ENCODE peak calls at places on chromosomes 16 and 17, in nine cellular contexts. Y is WTC11, D is GM13977, L is neural progenitor cell, E is fibroblast of the aortic adventitia, I is HFFc6, J is fibroblast of lung, P is stomach, R is body of pancreas. H is an unnamed sample.

GRCh38 chr17:1413281-1413791 is 13.3 kb upstream of the YWHAE start:
- DNase-seq in D (no peak), L (no peak), R (peak), E (peak), Y (no peak), J (peak), I (peak), P (peak), H (peak)

GRCh38 chr17:14307560-14308024 is 6.7 kb downstream of the HS3ST3B1 start:
- DNase-seq in P (no peak), I (peak), E (peak), J (peak), D (no peak), R (no peak), Y (no peak), L (no peak), H (no peak)

GRCh38 chr16:4323071-4323844 is 7.4 kb downstream of the GLIS2 start:
- DNase-seq in L (no peak), I (no peak), Y (no peak), D (no peak), R (peak), E (no peak), P (peak), J (no peak), H (no peak)

GRCh38 chr16:7284780-7285179 is 47.9 kb upstream of the RBFOX1 start:
- DNase-seq in Y (no peak), P (no peak), I (no peak), R (no peak), L (no peak), D (no peak), E (no peak), J (no peak), H (no peak)

GRCh38 chr16:26765087-26765486 is 301.6 kb upstream of the C16orf82 start:
- DNase-seq in J (no peak), R (no peak), E (no peak), D (no peak), I (no peak), Y (peak), L (peak), P (no peak), H (no peak)

GRCh38 chr17:80526116-80526910 is 18.3 kb upstream of the RPTOR start:
- DNase-seq in D (no peak), Y (peak), P (no peak), E (no peak), L (no peak), I (no peak), R (no peak), J (no peak), H (no peak)

GRCh38 chr16:27355610-27356009 is 41.8 kb downstream of the IL4R start:
- DNase-seq in Y (peak), P (peak), J (peak), I (peak), R (peak), L (peak), E (peak), D (no peak), H (no peak)

GRCh38 chr17:32626371-32626770 is 139.6 kb downstream of the CDK5R1 start:
- DNase-seq in J (no peak), L (no peak), D (no peak), R (no peak), Y (no peak), P (no peak), I (no peak), E (no peak), H (no peak)

GRCh38 chr16:73464834-73465233 is 416.9 kb upstream of the ZFHX3 start:
- DNase-seq in P (no peak), L (no peak), Y (no peak), R (no peak), E (no peak), D (no peak), I (no peak), J (no peak), H (no peak)

GRCh38 chr16:85847681-85848601 is 48.4 kb downstream of the COX4I1 start:
- DNase-seq in Y (no peak), P (no peak), R (no peak), D (no peak), I (no peak), E (no peak), L (no peak), J (no peak), H (no peak)

GRCh38 chr16:85851034-85851780 is 47.8 kb upstream of the IRF8 start:
- DNase-seq in J (no peak), Y (no peak), P (no peak), E (no peak), L (no peak), I (no peak), R (no peak), D (no peak), H (no peak)

GRCh38 chr16:85853641-85854545 is 45.1 kb upstream of the IRF8 start:
- DNase-seq in I (no peak), P (no peak), J (no peak), Y (no peak), D (no peak), L (no peak), E (no peak), R (no peak), H (no peak)

GRCh38 chr16:85847036-85847435 is 47.5 kb downstream of the COX4I1 start:
- DNase-seq in D (no peak), J (no peak), Y (no peak), P (no peak), E (no peak), R (no peak), L (no peak), I (no peak), H (no peak)

GRCh38 chr16:85850344-85850880 is 48.5 kb upstream of the IRF8 start:
- DNase-seq in R (no peak), E (no peak), D (no peak), I (no peak), Y (no peak), P (no peak), J (no peak), L (no peak), H (no peak)
- TF ChIP-seq CTCF in R (no peak), E (no peak), D (no peak), I (no peak), Y (no peak), P (no peak), J (no peak), L (no peak), H (no peak)

GRCh38 chr17:72661945-72662826 is 430.3 kb downstream of the SLC39A11 start:
- DNase-seq in D (no peak), I (no peak), P (no peak), L (no peak), R (no peak), J (no peak), E (no peak), Y (no peak), H (no peak)
- TF ChIP-seq CTCF in D (no peak), I (no peak), P (no peak), L (no peak), R (no peak), J (no peak), E (no peak), Y (no peak), H (no peak)

GRCh38 chr17:17870292-17870691 is 33.5 kb upstream of the SREBF1 start:
- DNase-seq in L (no peak), I (no peak), J (no peak), E (no peak), P (no peak), R (no peak), D (no peak), Y (no peak), H (no peak)
- TF ChIP-seq CTCF in L (no peak), I (no peak), J (no peak), E (no peak), P (no peak), R (no peak), D (peak), Y (no peak), H (no peak)

DNA sequence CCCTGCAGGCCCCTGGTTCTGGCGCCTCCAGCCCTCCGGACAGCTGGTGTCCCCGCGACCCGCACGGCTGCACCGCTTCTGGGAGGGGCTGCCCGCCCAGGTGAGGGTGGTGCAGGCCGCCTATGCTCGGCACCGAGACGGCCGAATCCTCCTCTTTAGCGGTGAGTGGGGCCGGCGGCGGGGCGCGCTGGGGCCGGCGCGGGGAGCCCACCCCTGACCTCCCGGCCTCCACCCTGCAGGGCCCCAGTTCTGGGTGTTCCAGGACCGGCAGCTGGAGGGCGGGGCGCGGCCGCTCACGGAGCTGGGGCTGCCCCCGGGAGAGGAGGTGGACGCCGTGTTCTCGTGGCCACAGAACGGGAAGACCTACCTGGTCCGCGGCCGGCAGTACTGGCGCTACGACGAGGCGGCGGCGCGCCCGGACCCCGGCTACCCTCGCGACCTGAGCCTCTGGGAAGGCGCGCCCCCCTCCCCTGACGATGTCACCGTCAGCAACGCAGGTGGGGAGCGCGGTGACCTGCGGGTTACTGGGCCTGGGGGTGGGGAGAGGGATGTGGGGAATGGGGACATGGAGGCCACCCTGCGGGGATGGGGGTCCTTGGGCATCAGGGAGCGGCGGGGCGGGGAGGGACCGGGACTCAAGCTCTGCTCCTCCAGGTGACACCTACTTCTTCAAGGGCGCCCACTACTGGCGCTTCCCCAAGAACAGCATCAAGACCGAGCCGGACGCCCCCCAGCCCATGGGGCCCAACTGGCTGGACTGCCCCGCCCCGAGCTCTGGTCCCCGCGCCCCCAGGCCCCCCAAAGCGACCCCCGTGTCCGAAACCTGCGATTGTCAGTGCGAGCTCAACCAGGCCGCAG is 7.0 kb upstream of the IL32 start:
- DNase-seq in Y (peak), J (peak), P (peak), E (no peak), L (peak), R (peak), D (peak), I (no peak), H (no peak)
- TF ChIP-seq CTCF in Y (no peak), J (no peak), P (no peak), E (no peak), L (no peak), R (no peak), D (peak), I (no peak), H (no peak)

DNA sequence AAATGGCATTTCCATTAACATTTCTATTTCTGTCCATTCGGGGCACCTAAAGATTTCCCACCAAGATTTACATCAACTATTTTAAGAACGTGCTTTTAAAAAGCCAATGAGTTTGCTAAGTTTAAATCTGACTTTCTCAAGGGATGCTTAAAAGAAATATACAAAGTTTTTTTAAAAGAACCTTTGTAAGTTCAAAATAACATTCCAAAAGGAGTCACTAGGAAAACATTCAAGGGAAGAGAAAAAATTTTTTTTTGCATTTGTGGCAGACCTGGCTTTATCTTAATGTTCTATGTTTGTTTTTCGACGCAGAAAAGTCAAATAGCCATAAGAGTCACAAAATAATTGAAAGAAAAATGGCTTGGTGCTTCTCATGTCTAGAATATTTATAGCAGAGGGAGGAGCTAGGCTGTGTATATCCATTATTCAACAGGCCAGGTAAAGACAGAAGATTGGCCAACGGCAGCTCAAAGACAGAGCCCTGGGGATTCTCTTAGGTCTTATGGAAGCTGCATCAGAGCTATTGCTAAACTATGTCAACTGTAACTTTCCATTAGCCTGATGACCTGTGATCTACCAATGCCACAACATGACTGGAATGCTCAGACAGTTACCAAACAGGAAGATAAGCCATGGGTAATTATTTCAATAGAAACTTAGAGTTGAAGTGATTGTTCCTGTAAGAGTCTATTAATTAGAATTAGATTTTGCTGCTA is 37.8 kb upstream of the MYOCD start:
- DNase-seq in I (peak), D (no peak), L (no peak), E (peak), J (peak), R (no peak), Y (no peak), P (no peak), H (no peak)
- TF ChIP-seq CTCF in I (no peak), D (no peak), L (no peak), E (no peak), J (no peak), R (no peak), Y (no peak), P (no peak), H (no peak)

GRCh38 chr17:67995568-67996191 is 589 bp downstream of the C17orf58 start:
- DNase-seq in J (peak), D (peak), I (no peak), L (peak), E (peak), P (peak), R (peak), Y (peak), H (no peak)
- TF ChIP-seq CTCF in J (no peak), D (no peak), I (peak), L (peak), E (no peak), P (no peak), R (no peak), Y (no peak), H (no peak)

H was measured in AG09319.